ENCODE peak calls at places on chromosomes 11 and 22, in ten cellular contexts. One of them, this sample, is unnamed.

GRCh38 chr11:35127619-35128018 is 11.4 kb upstream of the CD44 start:
- DNase-seq in GM03348: no peak
- DNase-seq in activated naive CD8-positive, alpha-beta T cell treated with anti-CD3 and anti-CD28 coated beads, Interleukin-2, amount 50 U/mL, for 16 hours: no peak
- DNase-seq in posterior vena cava: no peak
- DNase-seq in GM12865: peak; percentile 77
- DNase-seq in stimulated activated naive CD4-positive, alpha-beta T cell: no peak
- DNase-seq in ACHN: no peak
- DNase-seq in anterior cingulate cortex: no peak
- DNase-seq in tibial nerve: no peak
- DNase-seq in stomach: no peak
- DNase-seq in this sample: no peak

GRCh38 chr11:61850687-61851086 is 22.6 kb downstream of the FADS2 start:
- DNase-seq in GM03348: no peak
- DNase-seq in activated naive CD8-positive, alpha-beta T cell treated with anti-CD3 and anti-CD28 coated beads, Interleukin-2, amount 50 U/mL, for 16 hours: no peak
- DNase-seq in posterior vena cava: no peak
- DNase-seq in GM12865: no peak
- DNase-seq in stimulated activated naive CD4-positive, alpha-beta T cell: no peak
- DNase-seq in ACHN: no peak
- DNase-seq in anterior cingulate cortex: no peak
- DNase-seq in tibial nerve: no peak
- DNase-seq in stomach: no peak
- DNase-seq in this sample: no peak

GRCh38 chr11:16857186-16857585 is 118.7 kb downstream of the C11orf58 start:
- DNase-seq in GM03348: no peak
- DNase-seq in activated naive CD8-positive, alpha-beta T cell treated with anti-CD3 and anti-CD28 coated beads, Interleukin-2, amount 50 U/mL, for 16 hours: no peak
- DNase-seq in posterior vena cava: no peak
- DNase-seq in GM12865: no peak
- DNase-seq in stimulated activated naive CD4-positive, alpha-beta T cell: no peak
- DNase-seq in ACHN: no peak
- DNase-seq in anterior cingulate cortex: no peak
- DNase-seq in tibial nerve: no peak
- DNase-seq in stomach: no peak
- DNase-seq in this sample: no peak

GRCh38 chr22:50417544-50417943 is 57.3 kb downstream of the SBF1 start:
- DNase-seq in GM03348: no peak
- DNase-seq in activated naive CD8-positive, alpha-beta T cell treated with anti-CD3 and anti-CD28 coated beads, Interleukin-2, amount 50 U/mL, for 16 hours: no peak
- DNase-seq in posterior vena cava: no peak
- DNase-seq in GM12865: no peak
- DNase-seq in stimulated activated naive CD4-positive, alpha-beta T cell: no peak
- DNase-seq in ACHN: no peak
- DNase-seq in anterior cingulate cortex: no peak
- DNase-seq in tibial nerve: no peak
- DNase-seq in stomach: no peak
- DNase-seq in this sample: no peak

GRCh38 chr11:74015919-74016684 is 7.2 kb upstream of the UCP3 start:
- DNase-seq in GM03348: no peak
- DNase-seq in activated naive CD8-positive, alpha-beta T cell treated with anti-CD3 and anti-CD28 coated beads, Interleukin-2, amount 50 U/mL, for 16 hours: no peak
- DNase-seq in posterior vena cava: no peak
- DNase-seq in GM12865: no peak
- DNase-seq in stimulated activated naive CD4-positive, alpha-beta T cell: no peak
- DNase-seq in ACHN: no peak
- DNase-seq in anterior cingulate cortex: no peak
- DNase-seq in tibial nerve: no peak
- DNase-seq in stomach: peak; percentile 46
- DNase-seq in this sample: no peak

GRCh38 chr11:67351275-67352005 is 1.9 kb downstream of the POLD4 start:
- DNase-seq in GM03348: peak; percentile 86
- DNase-seq in activated naive CD8-positive, alpha-beta T cell treated with anti-CD3 and anti-CD28 coated beads, Interleukin-2, amount 50 U/mL, for 16 hours: peak; percentile 34
- DNase-seq in posterior vena cava: peak; percentile 90
- DNase-seq in GM12865: peak; percentile 90
- DNase-seq in stimulated activated naive CD4-positive, alpha-beta T cell: peak; percentile 55
- DNase-seq in ACHN: peak; percentile 70
- DNase-seq in anterior cingulate cortex: no peak
- DNase-seq in tibial nerve: no peak
- DNase-seq in stomach: peak; percentile 75
- DNase-seq in this sample: no peak

GRCh38 chr11:115237578-115237977 is 266.6 kb downstream of the CADM1 start:
- DNase-seq in GM03348: no peak
- DNase-seq in activated naive CD8-positive, alpha-beta T cell treated with anti-CD3 and anti-CD28 coated beads, Interleukin-2, amount 50 U/mL, for 16 hours: no peak
- DNase-seq in posterior vena cava: no peak
- DNase-seq in GM12865: no peak
- DNase-seq in stimulated activated naive CD4-positive, alpha-beta T cell: no peak
- DNase-seq in ACHN: no peak
- DNase-seq in anterior cingulate cortex: no peak
- DNase-seq in tibial nerve: no peak
- DNase-seq in stomach: no peak
- DNase-seq in this sample: no peak

GRCh38 chr22:37843746-37844089 is 416 bp downstream of the ANKRD54 start:
- DNase-seq in GM03348: peak; percentile 83
- DNase-seq in activated naive CD8-positive, alpha-beta T cell treated with anti-CD3 and anti-CD28 coated beads, Interleukin-2, amount 50 U/mL, for 16 hours: no peak
- DNase-seq in posterior vena cava: no peak
- DNase-seq in GM12865: peak; percentile 73
- DNase-seq in stimulated activated naive CD4-positive, alpha-beta T cell: no peak
- DNase-seq in ACHN: peak; percentile 40
- DNase-seq in anterior cingulate cortex: no peak
- DNase-seq in tibial nerve: peak; percentile 17
- DNase-seq in stomach: no peak
- DNase-seq in this sample: no peak

GRCh38 chr11:61976813-61977475 is 9.5 kb upstream of the FTH1 start:
- DNase-seq in GM03348: no peak
- DNase-seq in activated naive CD8-positive, alpha-beta T cell treated with anti-CD3 and anti-CD28 coated beads, Interleukin-2, amount 50 U/mL, for 16 hours: no peak
- DNase-seq in posterior vena cava: no peak
- DNase-seq in GM12865: no peak
- DNase-seq in stimulated activated naive CD4-positive, alpha-beta T cell: no peak
- DNase-seq in ACHN: no peak
- DNase-seq in anterior cingulate cortex: no peak
- DNase-seq in tibial nerve: no peak
- DNase-seq in stomach: no peak
- DNase-seq in this sample: no peak

GRCh38 chr11:32333335-32333991 is 101.9 kb downstream of the WT1 start:
- DNase-seq in GM03348: peak; percentile 84
- DNase-seq in activated naive CD8-positive, alpha-beta T cell treated with anti-CD3 and anti-CD28 coated beads, Interleukin-2, amount 50 U/mL, for 16 hours: no peak
- DNase-seq in posterior vena cava: peak; percentile 82
- DNase-seq in GM12865: no peak
- DNase-seq in stimulated activated naive CD4-positive, alpha-beta T cell: no peak
- DNase-seq in ACHN: peak; percentile 11
- DNase-seq in anterior cingulate cortex: no peak
- DNase-seq in tibial nerve: peak; percentile 48
- DNase-seq in stomach: peak; percentile 63
- DNase-seq in this sample: peak; percentile 24

GRCh38 chr22:23217171-23218052 is 37.1 kb downstream of the BCR start:
- DNase-seq in GM03348: no peak
- DNase-seq in activated naive CD8-positive, alpha-beta T cell treated with anti-CD3 and anti-CD28 coated beads, Interleukin-2, amount 50 U/mL, for 16 hours: no peak
- DNase-seq in posterior vena cava: no peak
- DNase-seq in GM12865: no peak
- DNase-seq in stimulated activated naive CD4-positive, alpha-beta T cell: no peak
- DNase-seq in ACHN: no peak
- DNase-seq in anterior cingulate cortex: no peak
- DNase-seq in tibial nerve: no peak
- DNase-seq in stomach: no peak
- DNase-seq in this sample: no peak

GRCh38 chr11:6695377-6695776 is 12.2 kb upstream of the MRPL17 start:
- DNase-seq in GM03348: peak; percentile 53
- DNase-seq in activated naive CD8-positive, alpha-beta T cell treated with anti-CD3 and anti-CD28 coated beads, Interleukin-2, amount 50 U/mL, for 16 hours: no peak
- DNase-seq in posterior vena cava: no peak
- DNase-seq in GM12865: no peak
- DNase-seq in stimulated activated naive CD4-positive, alpha-beta T cell: no peak
- DNase-seq in ACHN: no peak
- DNase-seq in anterior cingulate cortex: no peak
- DNase-seq in tibial nerve: no peak
- DNase-seq in stomach: no peak
- DNase-seq in this sample: no peak

GRCh38 chr11:72958790-72959189 is 144.6 kb downstream of the ATG16L2 start:
- DNase-seq in GM03348: no peak
- DNase-seq in activated naive CD8-positive, alpha-beta T cell treated with anti-CD3 and anti-CD28 coated beads, Interleukin-2, amount 50 U/mL, for 16 hours: no peak
- DNase-seq in posterior vena cava: no peak
- DNase-seq in GM12865: no peak
- DNase-seq in stimulated activated naive CD4-positive, alpha-beta T cell: no peak
- DNase-seq in ACHN: no peak
- DNase-seq in anterior cingulate cortex: no peak
- DNase-seq in tibial nerve: no peak
- DNase-seq in stomach: no peak
- DNase-seq in this sample: no peak

GRCh38 chr11:27280131-27280530 is 82.9 kb downstream of the CCDC34 start:
- DNase-seq in GM03348: no peak
- DNase-seq in activated naive CD8-positive, alpha-beta T cell treated with anti-CD3 and anti-CD28 coated beads, Interleukin-2, amount 50 U/mL, for 16 hours: no peak
- DNase-seq in posterior vena cava: no peak
- DNase-seq in GM12865: no peak
- DNase-seq in stimulated activated naive CD4-positive, alpha-beta T cell: no peak
- DNase-seq in ACHN: no peak
- DNase-seq in anterior cingulate cortex: no peak
- DNase-seq in tibial nerve: no peak
- DNase-seq in stomach: no peak
- DNase-seq in this sample: no peak